ENCODE peak calls at places on chromosomes 5 and 9, in eight cellular contexts. One of them, this sample, is unnamed.

GRCh38 chr5:11595045-11595444 is 309.2 kb downstream of the CTNND2 start:
- DNase-seq in brain microvascular endothelial cell: no peak
- DNase-seq in suprapubic skin: no peak
- DNase-seq in neural progenitor cell: no peak
- DNase-seq in astrocyte of the cerebellum: no peak
- DNase-seq in fibroblast of the aortic adventitia: no peak
- DNase-seq in PC-9: no peak
- DNase-seq in endothelial cell: no peak
- DNase-seq in this sample: no peak

GRCh38 chr5:137348759-137349158 is 150.4 kb downstream of the SPOCK1 start:
- DNase-seq in brain microvascular endothelial cell: no peak
- DNase-seq in suprapubic skin: no peak
- DNase-seq in neural progenitor cell: no peak
- DNase-seq in astrocyte of the cerebellum: no peak
- DNase-seq in fibroblast of the aortic adventitia: no peak
- DNase-seq in PC-9: no peak
- DNase-seq in endothelial cell: no peak
- DNase-seq in this sample: no peak

GRCh38 chr5:154663424-154663823 is 91.8 kb upstream of the LARP1 start:
- DNase-seq in brain microvascular endothelial cell: no peak
- DNase-seq in suprapubic skin: no peak
- DNase-seq in neural progenitor cell: no peak
- DNase-seq in astrocyte of the cerebellum: no peak
- DNase-seq in fibroblast of the aortic adventitia: no peak
- DNase-seq in PC-9: no peak
- DNase-seq in endothelial cell: no peak
- DNase-seq in this sample: no peak

GRCh38 chr9:38024036-38024681 is 44.9 kb downstream of the SHB start:
- DNase-seq in brain microvascular endothelial cell: peak
- DNase-seq in suprapubic skin: no peak
- DNase-seq in neural progenitor cell: peak
- DNase-seq in astrocyte of the cerebellum: peak
- DNase-seq in fibroblast of the aortic adventitia: peak
- DNase-seq in PC-9: peak
- DNase-seq in endothelial cell: no peak
- DNase-seq in this sample: no peak

GRCh38 chr5:149581192-149581861 is at the start of gene ARHGEF37:
- DNase-seq in brain microvascular endothelial cell: no peak
- DNase-seq in suprapubic skin: peak
- DNase-seq in neural progenitor cell: peak
- DNase-seq in astrocyte of the cerebellum: no peak
- DNase-seq in fibroblast of the aortic adventitia: peak
- DNase-seq in PC-9: no peak
- DNase-seq in endothelial cell: peak
- DNase-seq in this sample: no peak

GRCh38 chr9:127308559-127309429 is 44.2 kb downstream of the GARNL3 start:
- DNase-seq in brain microvascular endothelial cell: no peak
- DNase-seq in suprapubic skin: no peak
- DNase-seq in neural progenitor cell: no peak
- DNase-seq in astrocyte of the cerebellum: no peak
- DNase-seq in fibroblast of the aortic adventitia: peak
- DNase-seq in PC-9: peak
- DNase-seq in endothelial cell: no peak
- DNase-seq in this sample: peak

GRCh38 chr9:16689352-16689938 is 181.0 kb downstream of the BNC2 start:
- DNase-seq in brain microvascular endothelial cell: peak
- DNase-seq in suprapubic skin: no peak
- DNase-seq in neural progenitor cell: no peak
- DNase-seq in astrocyte of the cerebellum: no peak
- DNase-seq in fibroblast of the aortic adventitia: no peak
- DNase-seq in PC-9: no peak
- DNase-seq in endothelial cell: no peak
- DNase-seq in this sample: no peak

GRCh38 chr9:127149010-127149409 is 26.6 kb upstream of the ANGPTL2 start:
- DNase-seq in brain microvascular endothelial cell: no peak
- DNase-seq in suprapubic skin: peak
- DNase-seq in neural progenitor cell: no peak
- DNase-seq in astrocyte of the cerebellum: no peak
- DNase-seq in fibroblast of the aortic adventitia: no peak
- DNase-seq in PC-9: no peak
- DNase-seq in endothelial cell: no peak
- DNase-seq in this sample: no peak

GRCh38 chr5:157390179-157390923 is 69.7 kb upstream of the NIPAL4 start:
- DNase-seq in brain microvascular endothelial cell: peak
- DNase-seq in suprapubic skin: no peak
- DNase-seq in neural progenitor cell: no peak
- DNase-seq in astrocyte of the cerebellum: peak
- DNase-seq in fibroblast of the aortic adventitia: peak
- DNase-seq in PC-9: peak
- DNase-seq in endothelial cell: no peak
- DNase-seq in this sample: peak

GRCh38 chr5:16934123-16934522 is 2.0 kb downstream of the MYO10 start:
- DNase-seq in brain microvascular endothelial cell: peak
- DNase-seq in suprapubic skin: no peak
- DNase-seq in neural progenitor cell: peak
- DNase-seq in astrocyte of the cerebellum: no peak
- DNase-seq in fibroblast of the aortic adventitia: peak
- DNase-seq in PC-9: peak
- DNase-seq in endothelial cell: peak
- DNase-seq in this sample: peak
- TF ChIP-seq CTCF in brain microvascular endothelial cell: peak
- TF ChIP-seq CTCF in suprapubic skin: peak
- TF ChIP-seq CTCF in neural progenitor cell: peak
- TF ChIP-seq CTCF in astrocyte of the cerebellum: peak
- TF ChIP-seq CTCF in fibroblast of the aortic adventitia: peak
- TF ChIP-seq CTCF in PC-9: peak
- TF ChIP-seq CTCF in endothelial cell: peak
- TF ChIP-seq CTCF in this sample: peak

GRCh38 chr9:124868511-124869465 is 6.9 kb downstream of the ARPC5L start:
- DNase-seq in brain microvascular endothelial cell: peak
- DNase-seq in suprapubic skin: peak
- DNase-seq in neural progenitor cell: peak
- DNase-seq in astrocyte of the cerebellum: peak
- DNase-seq in fibroblast of the aortic adventitia: peak
- DNase-seq in PC-9: peak
- DNase-seq in endothelial cell: peak
- DNase-seq in this sample: no peak
- TF ChIP-seq CTCF in brain microvascular endothelial cell: peak
- TF ChIP-seq CTCF in suprapubic skin: no peak
- TF ChIP-seq CTCF in neural progenitor cell: peak
- TF ChIP-seq CTCF in astrocyte of the cerebellum: no peak
- TF ChIP-seq CTCF in fibroblast of the aortic adventitia: no peak
- TF ChIP-seq CTCF in PC-9: peak
- TF ChIP-seq CTCF in endothelial cell: no peak
- TF ChIP-seq CTCF in this sample: peak

GRCh38 chr5:78008356-78008967 is 232.3 kb upstream of the TBCA start:
- DNase-seq in brain microvascular endothelial cell: peak
- DNase-seq in suprapubic skin: no peak
- DNase-seq in neural progenitor cell: peak
- DNase-seq in astrocyte of the cerebellum: no peak
- DNase-seq in fibroblast of the aortic adventitia: peak
- DNase-seq in PC-9: no peak
- DNase-seq in endothelial cell: peak
- DNase-seq in this sample: peak
- TF ChIP-seq CTCF in brain microvascular endothelial cell: peak
- TF ChIP-seq CTCF in suprapubic skin: no peak
- TF ChIP-seq CTCF in neural progenitor cell: peak
- TF ChIP-seq CTCF in astrocyte of the cerebellum: peak
- TF ChIP-seq CTCF in fibroblast of the aortic adventitia: peak
- TF ChIP-seq CTCF in PC-9: peak
- TF ChIP-seq CTCF in endothelial cell: peak
- TF ChIP-seq CTCF in this sample: peak

DNA sequence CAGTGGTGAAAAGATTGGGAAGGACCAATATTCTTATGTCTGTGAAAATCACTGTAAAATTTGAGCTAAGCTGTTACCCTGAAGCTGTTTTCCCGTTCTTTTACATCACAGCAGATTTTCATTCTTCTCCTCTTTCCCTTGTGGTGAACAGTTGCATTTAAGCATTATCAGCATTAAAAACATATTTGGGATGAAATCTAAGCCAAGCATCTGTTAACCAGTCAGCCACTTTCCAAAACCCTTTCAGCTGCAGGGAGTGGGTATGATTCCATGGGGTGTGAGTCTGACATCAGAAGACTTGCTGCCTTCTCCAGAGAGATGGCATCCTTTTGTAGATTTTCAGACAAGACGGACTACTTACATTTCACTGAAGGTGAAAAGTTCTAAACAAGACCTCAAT is 97.2 kb downstream of the TRIO start:
- DNase-seq in brain microvascular endothelial cell: no peak
- DNase-seq in suprapubic skin: no peak
- DNase-seq in neural progenitor cell: no peak
- DNase-seq in astrocyte of the cerebellum: no peak
- DNase-seq in fibroblast of the aortic adventitia: peak
- DNase-seq in PC-9: no peak
- DNase-seq in endothelial cell: no peak
- DNase-seq in this sample: peak
- TF ChIP-seq CTCF in brain microvascular endothelial cell: no peak
- TF ChIP-seq CTCF in suprapubic skin: no peak
- TF ChIP-seq CTCF in neural progenitor cell: no peak
- TF ChIP-seq CTCF in astrocyte of the cerebellum: peak
- TF ChIP-seq CTCF in fibroblast of the aortic adventitia: peak
- TF ChIP-seq CTCF in PC-9: no peak
- TF ChIP-seq CTCF in endothelial cell: no peak
- TF ChIP-seq CTCF in this sample: no peak

GRCh38 chr5:159207616-159208507 is 1.5 kb downstream of the RNF145 start:
- DNase-seq in brain microvascular endothelial cell: peak
- DNase-seq in suprapubic skin: peak
- DNase-seq in neural progenitor cell: peak
- DNase-seq in astrocyte of the cerebellum: peak
- DNase-seq in fibroblast of the aortic adventitia: peak
- DNase-seq in PC-9: peak
- DNase-seq in endothelial cell: peak
- DNase-seq in this sample: peak
- TF ChIP-seq CTCF in brain microvascular endothelial cell: peak
- TF ChIP-seq CTCF in suprapubic skin: no peak
- TF ChIP-seq CTCF in neural progenitor cell: peak
- TF ChIP-seq CTCF in astrocyte of the cerebellum: peak
- TF ChIP-seq CTCF in fibroblast of the aortic adventitia: peak
- TF ChIP-seq CTCF in PC-9: no peak
- TF ChIP-seq CTCF in endothelial cell: no peak
- TF ChIP-seq CTCF in this sample: no peak

DNA sequence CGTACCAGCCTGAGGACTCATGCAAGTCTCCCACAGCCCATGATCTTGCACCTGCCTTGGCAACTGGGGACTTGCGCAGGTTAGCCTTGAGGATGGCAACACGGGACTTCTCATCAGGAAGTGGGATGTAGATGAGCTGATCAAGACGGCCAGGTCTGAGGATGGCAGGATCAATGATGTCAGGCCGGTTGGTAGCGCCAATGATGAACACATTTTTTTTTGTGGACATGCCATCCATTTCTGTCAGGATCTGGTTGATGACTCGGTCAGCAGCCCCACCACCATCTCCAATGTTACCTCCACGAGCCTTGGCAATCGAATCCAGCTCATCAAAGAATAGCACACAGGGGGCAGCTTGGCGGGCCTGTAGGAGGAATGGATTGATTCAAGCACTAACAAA is 13.0 kb downstream of the VCP start:
- DNase-seq in brain microvascular endothelial cell: no peak
- DNase-seq in suprapubic skin: no peak
- DNase-seq in neural progenitor cell: no peak
- DNase-seq in astrocyte of the cerebellum: no peak
- DNase-seq in fibroblast of the aortic adventitia: no peak
- DNase-seq in PC-9: no peak
- DNase-seq in endothelial cell: no peak
- DNase-seq in this sample: no peak
- TF ChIP-seq CTCF in brain microvascular endothelial cell: no peak
- TF ChIP-seq CTCF in suprapubic skin: no peak
- TF ChIP-seq CTCF in neural progenitor cell: no peak
- TF ChIP-seq CTCF in astrocyte of the cerebellum: no peak
- TF ChIP-seq CTCF in fibroblast of the aortic adventitia: no peak
- TF ChIP-seq CTCF in PC-9: no peak
- TF ChIP-seq CTCF in endothelial cell: no peak
- TF ChIP-seq CTCF in this sample: no peak

DNA sequence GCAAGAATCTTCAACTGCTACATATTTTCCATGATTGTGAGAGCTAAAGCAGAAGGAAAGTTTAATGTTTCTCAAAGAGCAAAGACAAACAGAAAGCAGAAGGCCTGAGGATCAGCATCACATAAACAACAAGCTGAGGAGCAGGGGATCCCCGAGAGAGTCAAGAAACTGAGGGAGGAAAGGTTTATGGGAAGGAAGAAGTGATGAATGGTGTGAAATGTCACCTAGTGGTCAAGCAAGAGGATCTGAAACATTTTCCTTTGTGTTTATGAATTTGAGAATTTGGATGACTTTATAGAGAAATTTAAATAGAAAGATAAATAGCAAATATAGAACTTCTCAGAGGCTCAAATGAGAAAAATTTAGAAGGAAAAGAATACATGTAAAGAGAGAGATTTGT is 481.9 kb downstream of the CHSY3 start:
- DNase-seq in brain microvascular endothelial cell: no peak
- DNase-seq in suprapubic skin: no peak
- DNase-seq in neural progenitor cell: no peak
- DNase-seq in astrocyte of the cerebellum: no peak
- DNase-seq in fibroblast of the aortic adventitia: peak
- DNase-seq in PC-9: no peak
- DNase-seq in endothelial cell: no peak
- DNase-seq in this sample: no peak
- TF ChIP-seq CTCF in brain microvascular endothelial cell: no peak
- TF ChIP-seq CTCF in suprapubic skin: no peak
- TF ChIP-seq CTCF in neural progenitor cell: no peak
- TF ChIP-seq CTCF in astrocyte of the cerebellum: no peak
- TF ChIP-seq CTCF in fibroblast of the aortic adventitia: no peak
- TF ChIP-seq CTCF in PC-9: no peak
- TF ChIP-seq CTCF in endothelial cell: no peak
- TF ChIP-seq CTCF in this sample: no peak

GRCh38 chr9:27791311-27791710 is 218.0 kb upstream of the C9orf72 start:
- DNase-seq in brain microvascular endothelial cell: peak
- DNase-seq in suprapubic skin: no peak
- DNase-seq in neural progenitor cell: no peak
- DNase-seq in astrocyte of the cerebellum: no peak
- DNase-seq in fibroblast of the aortic adventitia: no peak
- DNase-seq in PC-9: no peak
- DNase-seq in endothelial cell: no peak
- DNase-seq in this sample: no peak

GRCh38 chr9:27785714-27786100 is 212.4 kb upstream of the C9orf72 start:
- DNase-seq in brain microvascular endothelial cell: peak
- DNase-seq in suprapubic skin: no peak
- DNase-seq in neural progenitor cell: no peak
- DNase-seq in astrocyte of the cerebellum: no peak
- DNase-seq in fibroblast of the aortic adventitia: no peak
- DNase-seq in PC-9: no peak
- DNase-seq in endothelial cell: no peak
- DNase-seq in this sample: no peak

GRCh38 chr9:27792971-27793689 is 219.8 kb upstream of the C9orf72 start:
- DNase-seq in brain microvascular endothelial cell: no peak
- DNase-seq in suprapubic skin: no peak
- DNase-seq in neural progenitor cell: no peak
- DNase-seq in astrocyte of the cerebellum: no peak
- DNase-seq in fibroblast of the aortic adventitia: no peak
- DNase-seq in PC-9: no peak
- DNase-seq in endothelial cell: no peak
- DNase-seq in this sample: no peak

GRCh38 chr9:27784999-27785713 is 211.9 kb upstream of the C9orf72 start:
- DNase-seq in brain microvascular endothelial cell: peak
- DNase-seq in suprapubic skin: no peak
- DNase-seq in neural progenitor cell: no peak
- DNase-seq in astrocyte of the cerebellum: no peak
- DNase-seq in fibroblast of the aortic adventitia: no peak
- DNase-seq in PC-9: no peak
- DNase-seq in endothelial cell: no peak
- DNase-seq in this sample: no peak

GRCh38 chr9:27787941-27788340 is 214.7 kb upstream of the C9orf72 start:
- DNase-seq in brain microvascular endothelial cell: peak
- DNase-seq in suprapubic skin: no peak
- DNase-seq in neural progenitor cell: no peak
- DNase-seq in astrocyte of the cerebellum: no peak
- DNase-seq in fibroblast of the aortic adventitia: no peak
- DNase-seq in PC-9: no peak
- DNase-seq in endothelial cell: no peak
- DNase-seq in this sample: no peak
- TF ChIP-seq CTCF in brain microvascular endothelial cell: peak
- TF ChIP-seq CTCF in suprapubic skin: no peak
- TF ChIP-seq CTCF in neural progenitor cell: peak
- TF ChIP-seq CTCF in astrocyte of the cerebellum: peak
- TF ChIP-seq CTCF in fibroblast of the aortic adventitia: no peak
- TF ChIP-seq CTCF in PC-9: no peak
- TF ChIP-seq CTCF in endothelial cell: no peak
- TF ChIP-seq CTCF in this sample: no peak

This sample was measured in AG09309.